ENCODE peak calls at places on chromosomes 11 and 22, in four cellular contexts. P is GM23338, V is lower leg skin, R is heart right ventricle. M is an unnamed sample.

GRCh38 chr11:114131366-114131963 is 72.0 kb downstream of the ZBTB16 start:
- DNase-seq in P (no peak), V (no peak), R (no peak), M (no peak)

GRCh38 chr11:12066799-12067508 is 43.4 kb upstream of the MICAL2 start:
- DNase-seq in P (peak), V (peak), R (no peak), M (peak)

GRCh38 chr11:108871152-108871551 is 206.3 kb downstream of the DDX10 start:
- DNase-seq in P (peak), V (no peak), R (no peak), M (peak)

GRCh38 chr22:37892566-37893338 is 13.3 kb upstream of the MICALL1 start:
- DNase-seq in P (no peak), V (no peak), R (peak), M (no peak)

GRCh38 chr11:122367809-122368231 is 251.8 kb upstream of the BLID start:
- DNase-seq in P (no peak), V (peak), R (no peak), M (no peak)

GRCh38 chr11:78698612-78699011 is 123.9 kb upstream of the NARS2 start:
- DNase-seq in P (no peak), V (no peak), R (peak), M (no peak)

GRCh38 chr11:110297726-110298297 is 1.4 kb upstream of the RDX start:
- DNase-seq in P (peak), V (no peak), R (no peak), M (peak)

GRCh38 chr11:66858939-66859685 is 2.2 kb downstream of the LRFN4 start:
- DNase-seq in P (no peak), V (no peak), R (no peak), M (no peak)

GRCh38 chr11:130189492-130190210 is 30.1 kb downstream of the ST14 start:
- DNase-seq in P (peak), V (no peak), R (no peak), M (peak)

GRCh38 chr11:115087791-115088190 is 409.5 kb downstream of the NXPE2 start:
- DNase-seq in P (peak), V (no peak), R (no peak), M (peak)

GRCh38 chr11:57311109-57311936 is 13.4 kb downstream of the TNKS1BP1 start:
- DNase-seq in P (peak), V (peak), R (peak), M (peak)

GRCh38 chr11:6926208-6927029 is at the start of gene ZNF215:
- DNase-seq in P (peak), V (no peak), R (peak), M (peak)

GRCh38 chr11:16402654-16403447 is 46.5 kb upstream of the SOX6 start:
- DNase-seq in P (peak), V (no peak), R (no peak), M (peak)

GRCh38 chr11:27913650-27914049 is 194.3 kb downstream of the KIF18A start:
- DNase-seq in P (no peak), V (no peak), R (no peak), M (no peak)

GRCh38 chr11:128731041-128731663 is 37.3 kb downstream of the FLI1 start:
- DNase-seq in P (no peak), V (no peak), R (no peak), M (no peak)

GRCh38 chr11:58524232-58525036 is 16.5 kb upstream of the OR5B21 start:
- DNase-seq in P (peak), V (peak), R (peak), M (peak)

GRCh38 chr11:93608280-93608862 is 53.1 kb upstream of the CEP295 start:
- DNase-seq in P (no peak), V (no peak), R (no peak), M (no peak)

GRCh38 chr22:27507066-27507715 is 294.4 kb downstream of the MN1 start:
- DNase-seq in P (no peak), V (no peak), R (no peak), M (no peak)

GRCh38 chr11:29214833-29215232 is 802.0 kb downstream of the KCNA4 start:
- DNase-seq in P (no peak), V (no peak), R (no peak), M (no peak)

GRCh38 chr11:22082178-22082577 is 110.7 kb upstream of the ANO5 start:
- DNase-seq in P (no peak), V (no peak), R (no peak), M (no peak)

GRCh38 chr22:35258144-35258988 is 1.1 kb downstream of the HMGXB4 start:
- DNase-seq in P (peak), V (no peak), R (no peak), M (peak)

GRCh38 chr11:122809861-122810260 is 28.4 kb upstream of the CRTAM start:
- DNase-seq in P (no peak), V (no peak), R (no peak), M (no peak)

GRCh38 chr11:70060611-70061293 is 17.4 kb upstream of the ANO1 start:
- DNase-seq in P (no peak), V (peak), R (no peak), M (no peak)

GRCh38 chr22:42069801-42070516 is 653 bp downstream of the NAGA start:
- DNase-seq in P (no peak), V (no peak), R (no peak), M (no peak)

GRCh38 chr11:944711-945470 is 19.2 kb downstream of the AP2A2 start:
- DNase-seq in P (peak), V (no peak), R (no peak), M (peak)

GRCh38 chr11:63829823-63830489 is 9.0 kb upstream of the MARK2 start:
- DNase-seq in P (peak), V (no peak), R (no peak), M (peak)

GRCh38 chr11:72962084-72962483 is 147.9 kb downstream of the ATG16L2 start:
- DNase-seq in P (no peak), V (no peak), R (no peak), M (no peak)

GRCh38 chr11:61254403-61255025 is 13.5 kb downstream of the PGA5 start:
- DNase-seq in P (peak), V (peak), R (peak), M (peak)

GRCh38 chr11:92475316-92475715 is 250.7 kb downstream of the FAT3 start:
- DNase-seq in P (no peak), V (no peak), R (no peak), M (no peak)

GRCh38 chr22:44068422-44069191 is 44.5 kb downstream of the PARVB start:
- DNase-seq in P (no peak), V (peak), R (peak), M (no peak)

GRCh38 chr11:18012314-18012905 is 437 bp downstream of the SERGEF start:
- DNase-seq in P (peak), V (peak), R (peak), M (no peak)

GRCh38 chr11:105071060-105071732 is 26.1 kb upstream of the CARD16 start:
- DNase-seq in P (no peak), V (no peak), R (no peak), M (no peak)

GRCh38 chr22:22799561-22799960 is 88.1 kb upstream of the IGLL5 start:
- DNase-seq in P (no peak), V (no peak), R (no peak), M (no peak)

GRCh38 chr11:26896716-26897115 is 97.2 kb upstream of the FIBIN start:
- DNase-seq in P (no peak), V (no peak), R (no peak), M (no peak)

GRCh38 chr11:63845911-63846310 is 7.0 kb downstream of the MARK2 start:
- DNase-seq in P (no peak), V (no peak), R (no peak), M (no peak)

GRCh38 chr22:34841321-34841901 is 224.5 kb upstream of the ISX start:
- DNase-seq in P (peak), V (no peak), R (no peak), M (peak)

GRCh38 chr11:126989942-126990715 is 10.4 kb downstream of the KIRREL3 start:
- DNase-seq in P (peak), V (peak), R (peak), M (peak)

GRCh38 chr22:39170825-39171622 is 18.5 kb upstream of the CBX7 start:
- DNase-seq in P (peak), V (peak), R (peak), M (peak)

GRCh38 chr22:43921361-43921760 is 2.2 kb upstream of the PNPLA3 start:
- DNase-seq in P (no peak), V (no peak), R (no peak), M (no peak)

GRCh38 chr11:47551086-47551485 is 1.8 kb downstream of the CELF1 start:
- DNase-seq in P (peak), V (no peak), R (no peak), M (peak)
- H3K4me3 ChIP-seq in P (peak), V (no peak), R (peak), M (no peak)

GRCh38 chr11:64891880-64892279 is 13.5 kb upstream of the EHD1 start:
- DNase-seq in P (no peak), V (no peak), R (no peak), M (no peak)
- H3K4me3 ChIP-seq in P (no peak), V (no peak), R (no peak), M (no peak)

GRCh38 chr11:117197006-117197405 is 2.2 kb upstream of the TAGLN start:
- DNase-seq in P (no peak), V (no peak), R (peak), M (no peak)

GRCh38 chr11:117199061-117199915 is at the start of gene TAGLN:
- DNase-seq in P (peak), V (no peak), R (peak), M (peak)

GRCh38 chr11:117199916-117200812 is 994 bp downstream of the TAGLN start:
- DNase-seq in P (no peak), V (no peak), R (peak), M (peak)

GRCh38 chr11:117197516-117198456 is 1.4 kb upstream of the TAGLN start:
- DNase-seq in P (peak), V (no peak), R (peak), M (peak)

DNA sequence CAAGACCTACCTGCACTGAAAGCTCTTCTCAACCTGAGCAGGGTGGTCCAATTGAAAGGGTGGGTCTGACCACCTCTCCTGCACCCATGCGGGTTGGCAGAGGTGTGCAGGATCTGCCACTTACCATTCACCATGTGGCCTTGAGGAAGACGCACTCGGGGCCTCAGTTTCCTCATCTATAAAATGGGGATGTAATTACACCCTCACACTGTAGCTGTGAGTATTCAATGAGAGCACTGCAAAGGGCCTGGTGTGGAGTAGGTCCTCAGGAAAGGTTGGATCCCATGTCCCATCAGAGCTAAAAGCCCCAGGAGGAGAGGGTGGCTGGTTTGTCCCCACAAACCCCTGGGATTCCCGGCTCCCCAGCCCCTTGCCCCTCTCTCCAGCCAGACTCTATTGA is 557 bp upstream of the TAGLN start:
- DNase-seq in P (no peak), V (no peak), R (peak), M (no peak)
- H3K4me3 ChIP-seq in P (peak), V (no peak), R (peak), M (peak)

GRCh38 chr22:49959782-49960158 is 802 bp upstream of the PIM3 start:
- DNase-seq in P (peak), V (no peak), R (peak), M (no peak)
- H3K4me3 ChIP-seq in P (peak), V (peak), R (peak), M (peak)

GRCh38 chr22:25403284-25403606 is 161.2 kb upstream of the GRK3 start:
- DNase-seq in P (no peak), V (no peak), R (no peak), M (no peak)
- H3K4me3 ChIP-seq in P (peak), V (no peak), R (peak), M (no peak)

DNA sequence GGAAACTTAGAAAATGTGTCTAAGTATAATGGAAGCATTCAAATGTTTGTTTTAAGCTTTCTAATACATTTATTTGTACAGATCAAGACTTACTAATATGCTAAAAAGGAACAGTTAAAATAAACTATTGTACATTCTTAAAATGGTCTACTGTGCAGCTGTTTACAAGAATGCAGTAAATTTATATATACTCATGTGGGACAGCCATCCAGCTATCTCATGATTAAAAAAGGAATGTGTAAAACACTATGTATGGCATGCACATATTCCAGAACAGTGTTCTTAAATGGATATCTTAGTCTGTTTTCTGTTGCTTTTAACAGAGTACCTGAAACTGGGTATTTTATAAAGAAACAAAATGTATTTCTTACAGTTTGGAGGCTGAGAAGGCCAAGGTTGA is 30.2 kb upstream of the CSTF3 start:
- DNase-seq in P (no peak), V (no peak), R (no peak), M (no peak)
- H3K4me3 ChIP-seq in P (no peak), V (no peak), R (no peak), M (no peak)